ENCODE peak calls at places on chromosomes 7 and 10, in nine cellular contexts. X, P, L, H, M, V, F, B and R are unnamed samples.

GRCh38 chr7:16423761-16424160 is 2.4 kb upstream of the CRPPA start:
- DNase-seq in X (no peak), P (no peak), L (no peak), H (no peak), M (no peak), V (no peak), F (no peak), B (no peak), R (no peak)

GRCh38 chr7:127905491-127906330 is 125.5 kb downstream of the LRRC4 start:
- DNase-seq in X (no peak), P (no peak), L (peak; percentile 45), H (peak; percentile 69), M (peak; percentile 80), V (peak; percentile 64), F (no peak), B (no peak), R (no peak)

GRCh38 chr10:104631946-104632345 is 9.1 kb upstream of the SORCS3 start:
- DNase-seq in X (no peak), P (no peak), L (no peak), H (no peak), M (no peak), V (no peak), F (no peak), B (no peak), R (no peak)

GRCh38 chr10:114334301-114334700 is 70.0 kb downstream of the AFAP1L2 start:
- DNase-seq in X (no peak), P (no peak), L (no peak), H (no peak), M (no peak), V (peak; percentile 52), F (no peak), B (no peak), R (no peak)

GRCh38 chr7:55130554-55131198 is 111.9 kb downstream of the EGFR start:
- DNase-seq in X (no peak), P (no peak), L (peak; percentile 72), H (no peak), M (peak; percentile 94), V (peak; percentile 97), F (no peak), B (no peak), R (no peak)

GRCh38 chr7:84100866-84101265 is 93.7 kb downstream of the SEMA3A start:
- DNase-seq in X (no peak), P (no peak), L (peak; percentile 5), H (peak; percentile 29), M (peak; percentile 33), V (peak; percentile 64), F (no peak), B (no peak), R (no peak)

GRCh38 chr7:151397026-151397425 is 12.8 kb downstream of the WDR86 start:
- DNase-seq in X (no peak), P (no peak), L (no peak), H (no peak), M (no peak), V (no peak), F (no peak), B (no peak), R (no peak)

GRCh38 chr10:110214380-110214826 is 7.0 kb downstream of the MXI1 start:
- DNase-seq in X (no peak), P (no peak), L (no peak), H (no peak), M (no peak), V (no peak), F (no peak), B (no peak), R (no peak)

GRCh38 chr7:139773372-139773771 is 4.4 kb downstream of the HIPK2 start:
- DNase-seq in X (no peak), P (no peak), L (no peak), H (no peak), M (no peak), V (no peak), F (no peak), B (no peak), R (no peak)

GRCh38 chr7:146387140-146387539 is 270.5 kb downstream of the CNTNAP2 start:
- DNase-seq in X (no peak), P (no peak), L (no peak), H (no peak), M (no peak), V (no peak), F (no peak), B (no peak), R (no peak)

GRCh38 chr7:18144171-18144570 is 116.5 kb upstream of the PRPS1L1 start:
- DNase-seq in X (no peak), P (no peak), L (no peak), H (no peak), M (no peak), V (no peak), F (no peak), B (no peak), R (no peak)

GRCh38 chr7:135919071-135919841 is 57.9 kb downstream of the MTPN start:
- DNase-seq in X (no peak), P (no peak), L (no peak), H (no peak), M (no peak), V (no peak), F (no peak), B (no peak), R (no peak)

GRCh38 chr7:151012031-151012692 is 12.1 kb downstream of the ATG9B start:
- DNase-seq in X (no peak), P (no peak), L (no peak), H (no peak), M (no peak), V (no peak), F (no peak), B (no peak), R (no peak)

GRCh38 chr7:32616625-32617024 is 121.3 kb downstream of the AVL9 start:
- DNase-seq in X (no peak), P (no peak), L (peak; percentile 57), H (no peak), M (peak; percentile 91), V (peak; percentile 65), F (no peak), B (peak; percentile 76), R (no peak)